ENCODE peak calls at places on chromosome X, in eight cellular contexts. W is T-helper 1 cell, S is amniotic stem cell, F is OCI-M1, O is Right ventricle myocardium superior, L is AG04450, V is WERI-Rb-1, U is naive B cell. N is an unnamed sample.

GRCh38 chrX:153361781-153362397 is 27.9 kb downstream of the ZNF275 start:
- DNase-seq in V (no peak), L (no peak), S (no peak), W (no peak), U (no peak), F (peak), O (no peak), N (no peak)

GRCh38 chrX:38437093-38437492 is 84.7 kb downstream of the OTC start:
- DNase-seq in O (no peak), W (no peak), L (no peak), U (no peak), V (no peak), F (no peak), S (no peak), N (no peak)

GRCh38 chrX:110026099-110026844 is 23.4 kb downstream of the TMEM164 start:
- DNase-seq in S (no peak), U (no peak), O (no peak), L (no peak), W (no peak), V (no peak), F (no peak), N (peak)

GRCh38 chrX:28920554-28920953 is 333.3 kb downstream of the IL1RAPL1 start:
- DNase-seq in W (no peak), V (no peak), F (no peak), S (no peak), O (no peak), L (no peak), U (no peak), N (no peak)

GRCh38 chrX:139015627-139016026 is 304.1 kb upstream of the FGF13 start:
- DNase-seq in S (no peak), V (no peak), W (no peak), O (no peak), F (no peak), L (no peak), U (no peak), N (no peak)

GRCh38 chrX:46547857-46548256 is 2.6 kb upstream of the ZNF674 start:
- DNase-seq in W (no peak), U (no peak), O (no peak), F (no peak), L (peak), S (no peak), V (no peak), N (peak)

GRCh38 chrX:110384490-110384889 is 25.8 kb downstream of the RTL9 start:
- DNase-seq in W (no peak), V (no peak), U (no peak), O (no peak), L (no peak), S (no peak), F (peak), N (no peak)

GRCh38 chrX:149527705-149528104 is 13.1 kb upstream of the EOLA1 start:
- DNase-seq in F (peak), S (no peak), W (no peak), U (no peak), V (no peak), O (no peak), L (no peak), N (peak)

GRCh38 chrX:13607996-13608365 is 38.6 kb downstream of the EGFL6 start:
- DNase-seq in F (no peak), L (no peak), S (no peak), W (no peak), V (no peak), O (no peak), U (no peak), N (no peak)

GRCh38 chrX:3584415-3584996 is 128.9 kb downstream of the PRKX start:
- DNase-seq in U (no peak), F (no peak), S (no peak), L (no peak), W (no peak), V (no peak), O (no peak), N (no peak)

N was measured in A549.